ENCODE peak calls at places on chromosomes 4 and X, in six cellular contexts. J is iPS DF 6.9, W is left lung, L is upper lobe of left lung, F is mammary epithelial cell, N is Caco-2. C is an unnamed sample. For H3K27me3 and H3K4me1, the result is how much of the 10 kb centered on the place peaks cover.

GRCh38 chrX:129996120-129996519 is 13.7 kb downstream of the BCORL1 start:
- DNase-seq in L (no peak), N (no peak), W (no peak), J (no peak), F (peak), C (peak)

GRCh38 chr4:41204400-41204978 is 9.9 kb downstream of the APBB2 start:
- DNase-seq in F (peak), J (no peak), W (no peak), N (no peak), L (no peak), C (peak)

GRCh38 chr4:24971192-24971591 is 58.4 kb upstream of the CCDC149 start:
- DNase-seq in F (peak), L (no peak), N (no peak), J (no peak), W (no peak), C (no peak)

GRCh38 chr4:5660185-5660584 is 48.2 kb downstream of the EVC2 start:
- DNase-seq in F (peak), J (no peak), N (no peak), W (no peak), L (no peak), C (no peak)

GRCh38 chr4:87985097-87985886 is 9.8 kb downstream of the SPP1 start:
- DNase-seq in L (no peak), W (peak), N (peak), J (no peak), F (peak), C (peak)

GRCh38 chrX:69102805-69103204 is 62.4 kb downstream of the PJA1 start:
- DNase-seq in N (no peak), L (no peak), W (no peak), J (no peak), F (no peak), C (no peak)

GRCh38 chrX:56763556-56764152 is 34.6 kb downstream of the NBDY start:
- DNase-seq in J (no peak), F (peak), W (peak), N (no peak), L (no peak), C (peak)

GRCh38 chrX:14916017-14916674 is 42.9 kb downstream of the MOSPD2 start:
- DNase-seq in F (peak), W (no peak), L (no peak), N (no peak), J (no peak), C (no peak)

GRCh38 chr4:121654738-121655137 is 42.0 kb downstream of the ANXA5 start:
- DNase-seq in L (no peak), W (no peak), J (no peak), F (no peak), N (no peak), C (no peak)

GRCh38 chr4:113445286-113445685 is 316.3 kb downstream of the CAMK2D start:
- DNase-seq in J (no peak), W (peak), N (no peak), L (no peak), F (peak), C (peak)

GRCh38 chrX:119885554-119886428 is 9.9 kb upstream of the AKAP14 start:
- DNase-seq in J (no peak), W (no peak), F (no peak), N (no peak), L (no peak), C (peak)

GRCh38 chrX:115531818-115532403 is 29.1 kb upstream of the PLS3 start:
- DNase-seq in J (no peak), F (peak), W (no peak), L (no peak), N (no peak), C (no peak)

GRCh38 chr4:66829310-66829709 is 716.0 kb downstream of the CENPC start:
- DNase-seq in W (no peak), N (no peak), L (no peak), J (no peak), F (no peak), C (no peak)

GRCh38 chr4:145061325-145061920 is 36.6 kb downstream of the ANAPC10 start:
- DNase-seq in N (peak), W (no peak), F (peak), J (no peak), L (no peak), C (peak)

GRCh38 chr4:38366997-38367396 is 297.0 kb upstream of the KLF3 start:
- DNase-seq in W (no peak), N (no peak), J (no peak), F (no peak), L (no peak), C (no peak)

GRCh38 chr4:1055721-1056590 is 44.5 kb downstream of the FGFRL1 start:
- DNase-seq in L (peak), F (no peak), W (no peak), J (no peak), N (peak), C (no peak)

GRCh38 chr4:184344899-184345572 is 127.4 kb upstream of the ENPP6 start:
- DNase-seq in F (no peak), N (no peak), J (no peak), L (no peak), W (no peak), C (no peak)

GRCh38 chr4:87192155-87192919 is 28.1 kb downstream of the KLHL8 start:
- DNase-seq in F (peak), N (no peak), J (no peak), L (no peak), W (no peak), C (no peak)

GRCh38 chr4:112386051-112386450 is 88.9 kb downstream of the ALPK1 start:
- DNase-seq in F (no peak), W (no peak), N (no peak), L (no peak), J (no peak), C (no peak)

GRCh38 chr4:21856754-21857153 is 91.8 kb downstream of the KCNIP4 start:
- DNase-seq in F (no peak), N (no peak), J (no peak), L (no peak), W (no peak), C (no peak)

GRCh38 chrX:6029014-6029413 is 199.7 kb downstream of the NLGN4X start:
- DNase-seq in N (no peak), J (no peak), F (no peak), L (no peak), W (no peak), C (no peak)

GRCh38 chr4:158630893-158631292 is 40.8 kb downstream of the C4orf46 start:
- DNase-seq in N (no peak), F (peak), L (no peak), J (no peak), W (no peak), C (peak)

GRCh38 chr4:123848615-123849014 is 452.0 kb downstream of the SPRY1 start:
- DNase-seq in L (no peak), N (no peak), J (no peak), W (no peak), F (no peak), C (no peak)

GRCh38 chr4:180060159-180060889 is 2182.9 kb upstream of the TENM3 start:
- DNase-seq in F (no peak), L (no peak), W (no peak), N (peak), J (no peak), C (peak)

GRCh38 chr4:42609051-42609450 is 47.9 kb downstream of the ATP8A1 start:
- DNase-seq in W (no peak), N (no peak), L (no peak), F (no peak), J (no peak), C (no peak)

GRCh38 chrX:102696303-102696702 is 15.9 kb upstream of the GPRASP2 start:
- DNase-seq in W (no peak), F (no peak), J (no peak), N (no peak), L (no peak), C (no peak)

GRCh38 chr4:37767546-37767945 is 58.9 kb upstream of the PGM2 start:
- DNase-seq in J (no peak), L (no peak), W (peak), N (no peak), F (peak), C (peak)

GRCh38 chr4:68581382-68582338 is 5.5 kb upstream of the UGT2B17 start:
- DNase-seq in N (no peak), F (peak), L (no peak), W (no peak), J (no peak), C (no peak)

GRCh38 chr4:123352240-123352945 is 44.2 kb upstream of the SPRY1 start:
- DNase-seq in L (no peak), F (peak), W (no peak), N (no peak), J (no peak), C (peak)

GRCh38 chr4:80913381-80913780 is 117.1 kb upstream of the BMP3 start:
- DNase-seq in F (no peak), W (no peak), N (no peak), L (no peak), J (no peak), C (no peak)

GRCh38 chr4:47068986-47069385 is 37.6 kb downstream of the GABRB1 start:
- DNase-seq in W (no peak), F (no peak), J (no peak), L (no peak), N (no peak), C (no peak)

GRCh38 chr4:89287945-89288344 is 19.7 kb downstream of the GPRIN3 start:
- DNase-seq in N (no peak), L (no peak), W (no peak), F (no peak), J (no peak), C (no peak)

GRCh38 chr4:94757192-94758140 is at the start of gene BMPR1B:
- DNase-seq in F (peak), L (peak), J (no peak), W (no peak), N (peak), C (peak)

GRCh38 chr4:172202480-172203076 is 389.4 kb downstream of the GALNTL6 start:
- DNase-seq in L (no peak), F (no peak), J (no peak), W (no peak), N (peak), C (peak)

GRCh38 chrX:45801554-45801953 is 600.9 kb upstream of the DIPK2B start:
- DNase-seq in F (peak), W (no peak), L (no peak), N (no peak), J (no peak), C (peak)

GRCh38 chr4:15344041-15344440 is 83.8 kb upstream of the C1QTNF7 start:
- DNase-seq in W (no peak), N (no peak), L (no peak), F (peak), J (no peak), C (no peak)

GRCh38 chrX:12716574-12716973 is 74.6 kb upstream of the PRPS2 start:
- DNase-seq in W (no peak), F (no peak), N (no peak), J (no peak), L (no peak), C (no peak)
- H3K27me3 ChIP-seq in W (under half), F (under half), N (under half), J (under half), L (under half), C (under half)

DNA sequence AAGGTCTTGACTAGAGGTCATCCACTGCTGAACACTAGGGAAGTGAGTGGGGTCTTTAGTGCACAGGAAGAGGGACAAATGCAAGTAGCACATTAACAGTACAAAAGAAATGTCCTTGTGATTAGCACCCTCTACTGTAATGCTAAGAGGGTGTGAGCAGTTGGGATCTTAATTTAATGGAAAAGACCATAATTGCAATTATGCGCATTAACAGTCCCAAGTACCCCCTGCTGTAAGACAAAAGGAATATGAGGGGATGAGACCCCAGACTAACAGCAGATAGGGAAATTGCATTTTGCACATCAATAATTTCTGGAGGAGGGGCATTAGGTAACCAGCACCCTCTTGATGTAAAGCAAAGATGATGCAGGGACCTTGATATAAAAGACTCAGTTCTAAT is 285.0 kb downstream of the CHIC1 start:
- DNase-seq in L (no peak), J (no peak), W (no peak), N (no peak), F (no peak), C (no peak)
- H3K4me1 ChIP-seq in L (half or more), J (under half), W (under half), N (under half), F (under half), C (under half)

DNA sequence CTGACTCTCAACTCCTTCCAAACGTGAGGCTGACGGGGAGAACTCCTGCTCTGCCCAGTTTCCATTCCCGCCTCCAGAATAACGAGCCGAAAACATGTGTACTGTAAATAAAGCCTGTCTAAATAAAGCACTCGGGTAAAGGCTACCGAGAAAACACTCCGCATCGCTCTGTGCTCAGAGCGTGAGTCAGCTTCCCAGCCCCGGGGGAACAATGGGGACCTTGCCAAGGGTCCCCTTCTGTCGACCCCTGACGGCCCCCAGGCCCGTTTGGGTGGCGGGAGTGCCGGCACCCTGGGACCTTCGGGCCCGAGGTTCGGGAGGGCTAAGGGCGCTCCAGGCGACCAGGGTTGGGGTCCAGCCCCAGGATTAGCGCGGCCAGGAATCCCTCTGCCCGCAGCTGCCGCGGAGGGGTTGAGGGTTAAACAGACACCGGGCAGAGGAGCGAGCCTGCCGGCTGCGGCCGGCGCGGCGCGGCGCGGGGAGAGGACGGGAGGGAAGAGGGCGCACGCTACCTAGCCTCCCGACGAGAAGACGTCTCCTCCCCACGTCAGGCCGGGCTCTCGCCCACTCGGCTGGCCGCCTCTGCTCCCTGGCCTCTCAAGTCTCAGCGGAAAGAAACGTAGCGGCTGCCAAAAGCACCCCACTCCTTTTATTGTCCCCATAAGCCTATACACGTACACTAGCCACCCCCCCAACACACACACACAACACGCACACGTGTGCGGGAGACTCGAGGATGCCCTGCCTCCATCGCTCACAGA is 85.5 kb downstream of the BCOR start:
- DNase-seq in F (no peak), L (peak), J (no peak), W (no peak), N (peak), C (no peak)
- H3K27me3 ChIP-seq in F (under half), L (under half), J (half or more), W (half or more), N (under half), C (under half)

DNA sequence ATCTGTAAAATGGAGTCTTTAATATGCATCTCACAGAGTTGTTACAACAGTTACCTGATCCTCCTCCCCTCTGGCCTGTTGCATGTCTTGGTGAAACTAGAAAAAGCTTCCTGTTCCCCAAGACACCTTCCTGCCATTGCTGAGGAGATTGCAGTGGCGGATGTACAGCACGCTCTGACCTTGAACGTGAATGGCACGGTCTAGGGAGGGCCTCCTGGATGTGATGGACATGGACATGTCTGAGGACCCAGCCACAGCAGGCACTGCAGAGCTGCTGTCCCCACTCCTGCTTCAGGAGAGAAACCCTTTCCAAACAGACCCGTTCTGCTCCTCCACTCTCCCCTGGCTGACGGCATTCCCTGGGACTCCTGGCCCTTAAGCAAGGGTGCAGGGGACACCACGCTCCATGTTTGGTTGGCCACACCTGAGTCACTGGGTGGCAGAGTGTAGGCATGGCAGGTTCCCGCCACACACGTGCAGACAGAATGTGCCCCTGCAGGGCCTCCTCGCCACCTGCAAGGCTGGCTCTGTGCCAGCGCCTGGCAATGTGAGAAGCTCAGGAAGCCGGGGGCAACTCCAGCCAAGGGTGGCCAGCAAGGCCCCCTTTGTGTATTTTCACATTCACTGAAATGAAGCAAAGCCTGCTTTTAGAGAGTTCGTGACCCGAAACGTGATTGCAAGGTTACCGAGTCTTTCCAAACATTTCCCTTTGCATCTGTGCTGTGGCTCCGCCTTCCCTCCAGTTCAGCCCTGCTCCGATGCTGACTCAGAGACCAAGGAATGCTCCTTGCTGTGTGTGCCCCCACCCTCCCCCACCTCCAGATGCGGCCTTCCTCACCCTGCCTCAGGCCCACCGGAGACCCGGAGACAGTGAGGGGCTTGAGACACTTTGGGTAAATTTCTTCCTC is 46.0 kb downstream of the HTRA3 start:
- DNase-seq in N (peak), J (peak), W (peak), L (peak), F (peak), C (peak)
- H3K4me1 ChIP-seq in N (under half), J (under half), W (under half), L (under half), F (under half), C (under half)

GRCh38 chrX:53481816-53482485 is 47.8 kb upstream of the HSD17B10 start:
- DNase-seq in W (peak), L (no peak), J (no peak), N (peak), F (peak), C (peak)

GRCh38 chrX:53483838-53484420 is 49.8 kb upstream of the HSD17B10 start:
- DNase-seq in J (no peak), W (no peak), N (no peak), F (peak), L (no peak), C (no peak)

GRCh38 chrX:53476371-53476770 is 42.2 kb upstream of the HSD17B10 start:
- DNase-seq in F (peak), L (no peak), J (no peak), W (no peak), N (no peak), C (no peak)

GRCh38 chrX:53479295-53479694 is 45.1 kb upstream of the HSD17B10 start:
- DNase-seq in N (peak), F (peak), L (no peak), J (no peak), W (no peak), C (peak)

GRCh38 chrX:53481093-53481492 is 46.9 kb upstream of the HSD17B10 start:
- DNase-seq in J (no peak), W (no peak), N (peak), F (no peak), L (no peak), C (peak)
- H3K27me3 ChIP-seq in J (under half), W (under half), N (under half), F (under half), L (under half), C (under half)

GRCh38 chrX:13046035-13046851 is 1.8 kb upstream of the FAM9C start:
- DNase-seq in F (no peak), W (no peak), L (no peak), N (no peak), J (no peak), C (no peak)

GRCh38 chrX:13047752-13048151 is 3.3 kb upstream of the FAM9C start:
- DNase-seq in L (no peak), W (no peak), J (no peak), N (no peak), F (no peak), C (no peak)

GRCh38 chrX:13051167-13051528 is 6.7 kb upstream of the FAM9C start:
- DNase-seq in F (no peak), N (no peak), W (no peak), J (no peak), L (no peak), C (no peak)

GRCh38 chrX:13050151-13050550 is 5.7 kb upstream of the FAM9C start:
- DNase-seq in L (no peak), J (no peak), N (no peak), F (no peak), W (no peak), C (no peak)

DNA sequence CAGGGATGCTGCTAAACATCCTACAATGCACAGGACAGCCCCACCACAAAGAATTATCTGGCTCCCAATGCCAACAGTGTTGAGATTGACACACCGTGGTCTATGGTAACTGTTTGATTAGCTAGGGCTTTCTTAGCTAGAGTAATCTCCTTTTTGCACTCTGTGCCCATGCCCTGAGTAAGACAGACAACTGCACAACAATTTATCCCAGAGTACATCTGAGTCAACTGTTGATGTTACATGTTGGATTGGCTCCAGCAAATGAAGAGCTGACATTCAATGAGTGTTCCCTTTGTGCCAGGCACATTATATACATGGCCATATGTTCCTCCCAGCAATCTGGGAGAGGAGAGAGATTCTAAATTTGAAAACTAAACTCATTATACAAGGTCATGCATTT is 3.8 kb upstream of the FAM9C start:
- DNase-seq in W (no peak), J (no peak), N (no peak), L (no peak), F (peak), C (no peak)
- H3K4me1 ChIP-seq in W (under half), J (under half), N (under half), L (under half), F (under half), C (under half)

C was measured in A673.